ENCODE peak calls at places on chromosomes 16 and 17, in seven cellular contexts. U is ovary, E is fibroblast of lung, X is A549, A is tibial nerve, T is stomach, G is lower lobe of right lung. R is an unnamed sample. For H3K4me1, the result is how much of the 10 kb centered on the place peaks cover.

GRCh38 chr16:47577029-47577428 is 115.9 kb downstream of the PHKB start:
- DNase-seq in U (no peak), E (no peak), X (no peak), A (no peak), T (no peak), G (no peak), R (no peak)

GRCh38 chr16:73280366-73280765 is 232.4 kb upstream of the ZFHX3 start:
- DNase-seq in U (no peak), E (no peak), X (no peak), A (no peak), T (no peak), G (no peak), R (no peak)

GRCh38 chr17:1197379-1197778 is 17.6 kb upstream of the ABR start:
- DNase-seq in U (no peak), E (peak), X (no peak), A (no peak), T (no peak), G (peak), R (no peak)

GRCh38 chr16:57748596-57748995 is 13.0 kb downstream of the KATNB1 start:
- DNase-seq in U (no peak), E (no peak), X (no peak), A (no peak), T (no peak), G (no peak), R (no peak)

GRCh38 chr17:40283662-40284061 is 4.0 kb upstream of the CDC6 start:
- DNase-seq in U (no peak), E (peak), X (peak), A (no peak), T (no peak), G (no peak), R (no peak)

GRCh38 chr16:26111900-26112299 is 420.1 kb downstream of the HS3ST4 start:
- DNase-seq in U (no peak), E (no peak), X (no peak), A (no peak), T (no peak), G (no peak), R (no peak)

GRCh38 chr17:81498953-81499600 is 13.5 kb downstream of the ACTG1 start:
- DNase-seq in U (no peak), E (no peak), X (no peak), A (no peak), T (no peak), G (peak), R (no peak)

GRCh38 chr17:35788504-35788998 is 6.9 kb downstream of the MMP28 start:
- DNase-seq in U (no peak), E (peak), X (peak), A (no peak), T (no peak), G (no peak), R (no peak)

GRCh38 chr17:72387487-72387886 is 266.7 kb downstream of the SOX9 start:
- DNase-seq in U (no peak), E (peak), X (no peak), A (no peak), T (no peak), G (no peak), R (no peak)

GRCh38 chr17:72387969-72388368 is 267.1 kb downstream of the SOX9 start:
- DNase-seq in U (no peak), E (no peak), X (no peak), A (no peak), T (no peak), G (no peak), R (no peak)

GRCh38 chr17:72386619-72387237 is 265.9 kb downstream of the SOX9 start:
- DNase-seq in U (no peak), E (no peak), X (no peak), A (no peak), T (no peak), G (no peak), R (no peak)

GRCh38 chr17:72390675-72391501 is 270.1 kb downstream of the SOX9 start:
- DNase-seq in U (no peak), E (peak), X (no peak), A (no peak), T (no peak), G (no peak), R (no peak)

GRCh38 chr17:72388765-72389473 is 268.1 kb downstream of the SOX9 start:
- DNase-seq in U (no peak), E (peak), X (peak), A (no peak), T (no peak), G (no peak), R (no peak)
- H3K4me1 ChIP-seq in U (under half), E (under half), X (half or more), A (under half), T (under half), G (under half), R (under half)

GRCh38 chr17:27581016-27581415 is 50.0 kb upstream of the LGALS9 start:
- DNase-seq in U (no peak), E (no peak), X (no peak), A (no peak), T (no peak), G (no peak), R (no peak)

GRCh38 chr17:27577884-27578717 is 52.9 kb upstream of the LGALS9 start:
- DNase-seq in U (no peak), E (peak), X (no peak), A (no peak), T (no peak), G (no peak), R (no peak)

GRCh38 chr17:27578718-27579085 is 52.3 kb upstream of the LGALS9 start:
- DNase-seq in U (no peak), E (peak), X (no peak), A (no peak), T (no peak), G (no peak), R (no peak)

GRCh38 chr17:27579304-27579703 is 51.7 kb upstream of the LGALS9 start:
- DNase-seq in U (no peak), E (no peak), X (no peak), A (no peak), T (no peak), G (no peak), R (no peak)

DNA sequence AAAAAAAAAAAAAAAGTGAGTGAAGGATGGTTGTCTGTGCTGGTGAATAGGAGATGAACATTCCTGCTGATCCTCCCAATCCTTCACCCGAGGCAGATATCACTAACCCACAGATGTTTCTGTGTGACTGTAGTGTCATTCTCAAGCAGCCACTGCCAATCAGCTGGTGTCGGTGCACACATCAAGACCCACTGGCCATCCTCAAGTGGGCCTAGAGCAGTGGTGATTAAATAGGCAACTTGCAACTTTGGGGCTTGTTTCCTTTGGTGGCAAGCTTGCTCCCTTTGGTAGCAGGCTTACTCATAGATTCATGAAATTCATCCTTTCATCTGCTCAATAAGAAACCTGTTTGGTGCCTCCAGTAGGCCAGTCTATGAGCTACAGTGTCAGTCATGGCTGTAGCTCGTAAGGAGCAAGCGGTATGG is 51.1 kb upstream of the LGALS9 start:
- DNase-seq in U (no peak), E (no peak), X (no peak), A (no peak), T (no peak), G (no peak), R (no peak)
- H3K4me1 ChIP-seq in U (under half), E (under half), X (under half), A (under half), T (under half), G (under half), R (under half)

GRCh38 chr17:16171613-16172012 is 43.7 kb downstream of the NCOR1 start:
- DNase-seq in U (no peak), E (peak), X (peak), A (no peak), T (peak), G (no peak), R (no peak)
- H3K4me1 ChIP-seq in U (under half), E (under half), X (under half), A (under half), T (under half), G (under half), R (under half)

DNA sequence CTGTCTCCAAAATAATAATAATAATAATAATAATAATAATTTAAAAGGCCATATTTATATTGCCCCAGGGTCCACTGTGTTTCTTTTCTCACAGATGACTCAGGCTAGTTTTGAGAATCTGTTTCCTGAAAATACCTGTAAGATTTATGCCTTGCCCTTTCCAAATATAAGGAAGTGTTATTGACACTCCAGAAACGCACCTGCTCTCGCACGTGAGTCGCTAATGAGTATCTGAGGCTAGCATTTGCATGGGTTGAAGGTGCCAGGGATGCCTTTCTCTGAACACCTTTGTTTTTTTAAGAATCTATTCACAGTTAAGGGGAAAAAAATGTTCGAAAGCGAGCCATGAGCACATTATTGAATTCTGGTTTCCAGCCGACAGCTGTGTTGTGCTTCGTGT is 45.1 kb upstream of the NOL11 start:
- DNase-seq in U (no peak), E (no peak), X (no peak), A (no peak), T (no peak), G (no peak), R (no peak)
- H3K4me1 ChIP-seq in U (under half), E (under half), X (under half), A (under half), T (under half), G (under half), R (under half)

DNA sequence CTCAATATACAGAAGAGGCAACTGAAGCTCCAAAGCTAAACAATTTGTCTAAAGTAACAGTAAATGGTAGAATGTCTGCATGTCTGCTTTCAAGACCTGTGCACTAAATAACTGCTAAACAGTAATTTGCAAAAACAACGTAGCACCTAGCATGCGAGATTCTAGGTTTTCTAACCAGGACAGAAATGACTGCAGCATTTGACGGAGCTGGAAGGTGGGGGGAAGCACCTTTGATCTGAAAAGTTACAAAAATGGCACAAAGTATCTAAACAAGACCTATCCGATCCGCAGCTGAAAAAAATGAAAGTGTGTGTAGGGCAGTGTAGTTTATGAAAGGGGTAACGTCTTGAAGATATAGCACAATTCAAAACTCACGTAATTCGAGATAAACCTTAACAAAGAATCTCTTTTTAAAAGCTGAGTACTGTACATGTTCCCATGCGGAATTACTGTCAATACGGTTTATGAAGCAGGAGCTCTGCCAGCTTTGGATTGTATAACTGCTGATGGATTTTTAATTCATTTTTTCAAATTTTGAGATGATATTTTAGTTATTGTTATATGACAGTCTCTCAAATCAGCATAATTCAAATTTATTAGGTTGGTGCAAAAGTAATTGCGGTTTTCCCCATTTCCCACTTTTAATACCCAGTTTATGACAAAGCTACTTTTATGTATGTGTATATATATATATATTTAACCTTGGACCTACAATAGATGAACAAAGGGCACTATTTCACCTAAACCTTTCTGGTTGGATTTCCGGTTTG is 1.1 kb upstream of the WIPI1 start:
- DNase-seq in U (no peak), E (no peak), X (no peak), A (no peak), T (no peak), G (no peak), R (no peak)
- H3K4me1 ChIP-seq in U (under half), E (under half), X (under half), A (under half), T (half or more), G (half or more), R (under half)

GRCh38 chr16:70747703-70748631 is 53.0 kb downstream of the VAC14 start:
- DNase-seq in U (no peak), E (peak), X (no peak), A (no peak), T (no peak), G (peak), R (no peak)

GRCh38 chr16:70745536-70746025 is 55.4 kb downstream of the VAC14 start:
- DNase-seq in U (no peak), E (no peak), X (no peak), A (no peak), T (no peak), G (no peak), R (no peak)

GRCh38 chr16:70746040-70746707 is 54.8 kb downstream of the VAC14 start:
- DNase-seq in U (peak), E (peak), X (peak), A (no peak), T (peak), G (peak), R (no peak)

GRCh38 chr16:70749006-70749678 is 51.8 kb downstream of the VAC14 start:
- DNase-seq in U (no peak), E (no peak), X (no peak), A (no peak), T (peak), G (no peak), R (no peak)

DNA sequence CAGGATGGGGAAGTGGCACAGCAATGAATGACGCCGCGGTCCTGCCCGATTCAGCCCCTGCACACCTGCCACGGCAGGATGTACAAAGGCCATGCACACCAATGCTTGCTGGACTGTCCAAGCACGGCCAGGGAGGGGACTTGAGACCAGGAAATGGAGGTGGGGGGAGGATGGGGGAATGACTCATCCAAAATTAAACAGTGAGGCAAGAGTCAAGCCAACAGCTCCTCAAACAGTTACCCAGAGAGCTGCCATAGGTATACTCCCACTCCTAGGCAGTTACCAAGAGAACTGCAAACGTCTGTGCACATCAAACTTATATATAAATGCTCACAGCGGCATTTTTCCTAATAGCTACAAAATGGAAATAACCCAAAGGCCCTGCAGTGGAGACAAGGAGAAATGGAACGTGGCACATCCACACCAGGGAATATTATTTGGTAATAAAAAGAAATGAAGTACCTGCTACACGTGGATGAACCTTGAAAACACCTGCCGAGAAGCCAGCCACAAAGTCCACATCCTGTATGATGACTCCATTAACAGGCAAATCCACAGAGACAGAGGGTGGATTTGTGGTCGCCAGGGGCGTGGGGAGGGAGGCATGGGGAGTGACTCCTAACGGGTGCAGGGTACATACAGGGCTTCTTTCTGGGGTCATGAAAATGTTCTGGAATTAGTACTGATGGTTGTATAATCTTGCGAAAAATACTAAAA is 54.1 kb downstream of the VAC14 start:
- DNase-seq in U (peak), E (peak), X (peak), A (no peak), T (peak), G (peak), R (no peak)
- H3K4me1 ChIP-seq in U (under half), E (half or more), X (half or more), A (under half), T (half or more), G (half or more), R (under half)

GRCh38 chr17:77476006-77476405 is 335.2 kb downstream of the SEC14L1 start:
- DNase-seq in U (no peak), E (no peak), X (no peak), A (no peak), T (no peak), G (no peak), R (no peak)

GRCh38 chr17:77472837-77473214 is 332.1 kb downstream of the SEC14L1 start:
- DNase-seq in U (no peak), E (no peak), X (no peak), A (no peak), T (no peak), G (no peak), R (no peak)

GRCh38 chr17:77475012-77475976 is 334.5 kb downstream of the SEC14L1 start:
- DNase-seq in U (no peak), E (peak), X (no peak), A (no peak), T (no peak), G (no peak), R (no peak)

GRCh38 chr17:77473615-77474226 is 333.0 kb downstream of the SEC14L1 start:
- DNase-seq in U (no peak), E (no peak), X (no peak), A (no peak), T (no peak), G (no peak), R (no peak)

GRCh38 chr17:77474292-77474988 is 333.7 kb downstream of the SEC14L1 start:
- DNase-seq in U (peak), E (peak), X (no peak), A (no peak), T (no peak), G (no peak), R (no peak)
- H3K4me1 ChIP-seq in U (half or more), E (half or more), X (half or more), A (half or more), T (half or more), G (half or more), R (under half)

R was measured in HAP-1.